ENCODE peak calls at places on chromosome 19, in eight cellular contexts. X, V, U, W, G, A, T and Y are unnamed samples.
A peak's percentile ranks its signal among the peaks of the same experiment; 100 is the strongest.

GRCh38 chr19:22623841-22624221 is 10.3 kb upstream of the ZNF492 start:
- DNase-seq in X (no peak), T (peak; percentile 29), W (no peak), G (no peak), U (no peak), A (no peak), V (no peak), Y (no peak)

GRCh38 chr19:30959011-30959410 is 390.2 kb downstream of the TSHZ3 start:
- DNase-seq in U (no peak), V (no peak), G (no peak), W (no peak), X (no peak), T (no peak), A (no peak), Y (no peak)

GRCh38 chr19:56896041-56896440 is 55.5 kb upstream of the PEG3 start:
- DNase-seq in U (no peak), A (no peak), X (no peak), V (no peak), G (no peak), T (no peak), W (no peak), Y (no peak)

GRCh38 chr19:45645631-45646344 is 6.6 kb upstream of the EML2 start:
- DNase-seq in W (peak; percentile 74), T (peak; percentile 82), G (peak; percentile 16), A (peak; percentile 95), X (peak; percentile 66), U (peak; percentile 87), V (peak; percentile 36), Y (peak; percentile 23)

GRCh38 chr19:48659768-48660167 is 13.0 kb downstream of the NTN5 start:
- DNase-seq in U (no peak), X (peak; percentile 82), V (no peak), T (no peak), G (no peak), A (no peak), W (peak; percentile 20), Y (no peak)

GRCh38 chr19:3606174-3606689 is 443 bp downstream of the TBXA2R start:
- DNase-seq in W (no peak), A (no peak), V (no peak), U (peak; percentile 52), G (no peak), X (no peak), T (no peak), Y (peak; percentile 3)

GRCh38 chr19:2485428-2485827 is 9.5 kb downstream of the GADD45B start:
- DNase-seq in X (no peak), T (no peak), G (no peak), W (no peak), V (no peak), A (no peak), U (no peak), Y (no peak)

GRCh38 chr19:5128251-5128931 is 159.5 kb downstream of the KDM4B start:
- DNase-seq in T (peak; percentile 93), X (no peak), G (no peak), V (no peak), W (peak; percentile 39), U (no peak), A (no peak), Y (no peak)

GRCh38 chr19:33064778-33065550 is at the start of gene RHPN2:
- DNase-seq in X (peak; percentile 74), T (peak; percentile 55), W (peak; percentile 53), A (no peak), G (no peak), U (peak; percentile 82), V (no peak), Y (peak; percentile 18)

GRCh38 chr19:55101261-55101660 is 16.2 kb downstream of the PPP1R12C start:
- DNase-seq in T (no peak), U (no peak), V (no peak), W (no peak), A (no peak), X (no peak), G (no peak), Y (no peak)

GRCh38 chr19:35348909-35349611 is 1.4 kb downstream of the FFAR1 start:
- DNase-seq in X (no peak), A (no peak), U (no peak), T (peak; percentile 62), G (no peak), W (no peak), V (no peak), Y (no peak)

GRCh38 chr19:43699506-43700367 is 16.1 kb upstream of the IRGC start:
- DNase-seq in A (no peak), X (no peak), V (no peak), W (peak; percentile 40), G (no peak), T (peak; percentile 38), U (no peak), Y (peak; percentile 35)

GRCh38 chr19:5107432-5108122 is 138.7 kb downstream of the KDM4B start:
- DNase-seq in G (no peak), V (no peak), A (no peak), T (no peak), W (no peak), U (no peak), X (no peak), Y (no peak)

GRCh38 chr19:16445238-16446107 is 26.3 kb downstream of the EPS15L1 start:
- DNase-seq in A (no peak), X (no peak), V (no peak), U (no peak), W (peak; percentile 78), G (no peak), T (no peak), Y (no peak)

GRCh38 chr19:40332669-40333068 is 15.5 kb downstream of the C19orf47 start:
- DNase-seq in T (no peak), G (no peak), X (no peak), A (peak; percentile 46), U (no peak), W (no peak), V (no peak), Y (no peak)

GRCh38 chr19:6125571-6125989 is 9.9 kb upstream of the ACSBG2 start:
- DNase-seq in W (peak; percentile 81), U (peak; percentile 46), X (peak; percentile 68), V (peak; percentile 53), A (peak; percentile 32), T (peak; percentile 65), G (no peak), Y (peak; percentile 43)

GRCh38 chr19:21603431-21604153 is 98.2 kb downstream of the ZNF429 start:
- DNase-seq in V (no peak), U (no peak), W (no peak), A (no peak), X (no peak), G (no peak), T (no peak), Y (peak; percentile 37)

GRCh38 chr19:38838208-38838985 is 6.8 kb upstream of the ECH1 start:
- DNase-seq in G (no peak), W (no peak), T (no peak), U (peak; percentile 61), A (no peak), V (no peak), X (peak; percentile 88), Y (no peak)

GRCh38 chr19:6126335-6126974 is 9.0 kb upstream of the ACSBG2 start:
- DNase-seq in A (peak; percentile 50), W (peak; percentile 69), G (no peak), V (peak; percentile 21), T (no peak), U (no peak), X (peak; percentile 66), Y (no peak)

GRCh38 chr19:34493649-34494044 is 12.1 kb downstream of the WTIP start:
- DNase-seq in V (no peak), G (no peak), T (no peak), X (no peak), W (no peak), U (no peak), A (no peak), Y (no peak)